ENCODE peak calls at places on chromosomes 2 and 18, in five cellular contexts. S, T, F, U and H are unnamed samples.

GRCh38 chr2:238242731-238243495 is 3.1 kb upstream of the HES6 start:
- DNase-seq in F (peak; percentile 70), U (peak; percentile 90), S (no peak), T (peak; percentile 65), H (peak; percentile 66)

GRCh38 chr2:113712941-113713340 is 43.5 kb downstream of the SLC35F5 start:
- DNase-seq in F (no peak), U (no peak), T (no peak), S (no peak), H (no peak)

GRCh38 chr18:9287037-9287436 is 47.5 kb upstream of the TWSG1 start:
- DNase-seq in U (no peak), S (no peak), T (no peak), F (no peak), H (no peak)

GRCh38 chr18:59067873-59068272 is 71.8 kb upstream of the SEC11C start:
- DNase-seq in F (no peak), S (peak; percentile 12), U (peak; percentile 47), T (no peak), H (peak; percentile 42)

GRCh38 chr2:238286551-238286950 is 1.9 kb downstream of the PER2 start:
- DNase-seq in T (peak; percentile 83), F (peak; percentile 82), U (peak; percentile 56), S (no peak), H (peak; percentile 62)

GRCh38 chr18:49697757-49698595 is 115.4 kb downstream of the ACAA2 start:
- DNase-seq in S (no peak), T (no peak), U (no peak), F (peak; percentile 85), H (peak; percentile 43)

GRCh38 chr2:109289823-109290222 is 160.8 kb downstream of the SH3RF3 start:
- DNase-seq in S (no peak), U (no peak), F (no peak), T (no peak), H (no peak)

GRCh38 chr2:215613265-215613664 is 177.4 kb upstream of the FN1 start:
- DNase-seq in U (peak; percentile 75), T (no peak), F (no peak), S (no peak), H (no peak)

GRCh38 chr2:102074167-102074778 is 68.3 kb upstream of the IL1R1 start:
- DNase-seq in T (no peak), S (no peak), U (no peak), F (no peak), H (no peak)

GRCh38 chr2:55224761-55225261 is 7.3 kb downstream of the CLHC1 start:
- DNase-seq in U (no peak), S (no peak), F (no peak), T (peak; percentile 57), H (peak; percentile 58)

GRCh38 chr2:101808006-101808562 is 110.6 kb downstream of the MAP4K4 start:
- DNase-seq in T (no peak), U (no peak), F (no peak), S (no peak), H (no peak)

GRCh38 chr2:41194235-41194634 is 742.3 kb upstream of the SLC8A1 start:
- DNase-seq in U (no peak), S (no peak), F (no peak), T (peak; percentile 13), H (peak; percentile 24)

GRCh38 chr2:28997237-28997846 is 16.2 kb downstream of the TOGARAM2 start:
- DNase-seq in F (no peak), U (no peak), T (peak; percentile 61), S (no peak), H (peak; percentile 39)